ENCODE peak calls at places on chromosomes 2 and 18, in seven cellular contexts. V is spleen; Z is endodermal cell; W is heart right ventricle; T is upper lobe of right lung; I is CD8-positive, alpha-beta T cell; N is psoas muscle. O is an unnamed sample.

GRCh38 chr2:216391401-216391800 is 19.1 kb upstream of the MARCHF4 start:
- DNase-seq in V (no peak), Z (no peak), W (no peak), T (no peak), I (no peak), N (no peak), O (no peak)

GRCh38 chr18:42418121-42418520 is 463.1 kb downstream of the PIK3C3 start:
- DNase-seq in V (no peak), Z (no peak), W (no peak), T (no peak), I (no peak), N (no peak), O (no peak)

GRCh38 chr18:13320891-13321425 is 102.4 kb downstream of the LDLRAD4 start:
- DNase-seq in V (no peak), Z (no peak), W (no peak), T (no peak), I (no peak), N (no peak), O (no peak)

GRCh38 chr2:217623513-217623912 is 379.3 kb downstream of the TNS1 start:
- DNase-seq in V (no peak), Z (no peak), W (no peak), T (no peak), I (no peak), N (no peak), O (no peak)

GRCh38 chr2:79887747-79888374 is 375.0 kb downstream of the CTNNA2 start:
- DNase-seq in V (no peak), Z (peak; percentile 63), W (no peak), T (no peak), I (no peak), N (no peak), O (no peak)

GRCh38 chr2:239561448-239562001 is 160.7 kb upstream of the HDAC4 start:
- DNase-seq in V (peak; percentile 67), Z (no peak), W (peak; percentile 28), T (peak; percentile 59), I (no peak), N (peak; percentile 83), O (no peak)

GRCh38 chr2:126802316-126802715 is 96.4 kb upstream of the TEX51 start:
- DNase-seq in V (no peak), Z (no peak), W (no peak), T (peak; percentile 20), I (no peak), N (no peak), O (no peak)

GRCh38 chr2:69667805-69668382 is 24.4 kb upstream of the AAK1 start:
- DNase-seq in V (no peak), Z (peak; percentile 49), W (no peak), T (no peak), I (no peak), N (no peak), O (no peak)

GRCh38 chr18:49018961-49019445 is 68.2 kb upstream of the SMAD7 start:
- DNase-seq in V (peak; percentile 76), Z (peak; percentile 54), W (no peak), T (peak; percentile 60), I (no peak), N (peak; percentile 49), O (no peak)

GRCh38 chr2:175025233-175025632 is 20.1 kb upstream of the CHN1 start:
- DNase-seq in V (no peak), Z (no peak), W (no peak), T (no peak), I (no peak), N (no peak), O (no peak)

GRCh38 chr2:222424729-222425671 is 657 bp downstream of the SGPP2 start:
- DNase-seq in V (peak; percentile 79), Z (peak; percentile 69), W (peak; percentile 10), T (peak; percentile 69), I (no peak), N (peak; percentile 47), O (peak; percentile 17)

GRCh38 chr18:48616484-48617255 is 77.8 kb downstream of the CTIF start:
- DNase-seq in V (no peak), Z (no peak), W (no peak), T (no peak), I (no peak), N (no peak), O (no peak)

GRCh38 chr18:60981651-60982050 is 351.6 kb upstream of the CDH20 start:
- DNase-seq in V (no peak), Z (no peak), W (no peak), T (no peak), I (no peak), N (no peak), O (no peak)

GRCh38 chr2:240930631-240931318 is 24.6 kb downstream of the CROCC2 start:
- DNase-seq in V (peak; percentile 60), Z (peak; percentile 42), W (no peak), T (peak; percentile 58), I (no peak), N (peak; percentile 41), O (peak; percentile 8)

GRCh38 chr2:120310136-120310535 is 35.8 kb upstream of the INHBB start:
- DNase-seq in V (no peak), Z (peak; percentile 76), W (no peak), T (no peak), I (no peak), N (no peak), O (no peak)

GRCh38 chr2:69816923-69817542 is 12.4 kb upstream of the GMCL1 start:
- DNase-seq in V (no peak), Z (peak; percentile 88), W (no peak), T (no peak), I (peak; percentile 54), N (no peak), O (peak; percentile 54)

GRCh38 chr2:237421542-237422047 is 7.6 kb upstream of the COL6A3 start:
- DNase-seq in V (peak; percentile 83), Z (peak; percentile 95), W (peak; percentile 85), T (peak; percentile 88), I (peak; percentile 77), N (peak; percentile 92), O (peak; percentile 63)

GRCh38 chr2:120396519-120397361 is 50.8 kb downstream of the INHBB start:
- DNase-seq in V (peak; percentile 34), Z (peak; percentile 36), W (no peak), T (no peak), I (no peak), N (peak; percentile 35), O (no peak)

GRCh38 chr2:231385429-231385828 is 10.1 kb upstream of the B3GNT7 start:
- DNase-seq in V (no peak), Z (no peak), W (no peak), T (no peak), I (no peak), N (no peak), O (no peak)

GRCh38 chr2:231386446-231386845 is 9.1 kb upstream of the B3GNT7 start:
- DNase-seq in V (no peak), Z (no peak), W (no peak), T (no peak), I (no peak), N (no peak), O (no peak)

GRCh38 chr2:231388725-231389346 is 6.7 kb upstream of the B3GNT7 start:
- DNase-seq in V (no peak), Z (no peak), W (no peak), T (no peak), I (no peak), N (no peak), O (no peak)

GRCh38 chr2:231390667-231391066 is 4.8 kb upstream of the B3GNT7 start:
- DNase-seq in V (no peak), Z (no peak), W (no peak), T (no peak), I (no peak), N (no peak), O (no peak)

DNA sequence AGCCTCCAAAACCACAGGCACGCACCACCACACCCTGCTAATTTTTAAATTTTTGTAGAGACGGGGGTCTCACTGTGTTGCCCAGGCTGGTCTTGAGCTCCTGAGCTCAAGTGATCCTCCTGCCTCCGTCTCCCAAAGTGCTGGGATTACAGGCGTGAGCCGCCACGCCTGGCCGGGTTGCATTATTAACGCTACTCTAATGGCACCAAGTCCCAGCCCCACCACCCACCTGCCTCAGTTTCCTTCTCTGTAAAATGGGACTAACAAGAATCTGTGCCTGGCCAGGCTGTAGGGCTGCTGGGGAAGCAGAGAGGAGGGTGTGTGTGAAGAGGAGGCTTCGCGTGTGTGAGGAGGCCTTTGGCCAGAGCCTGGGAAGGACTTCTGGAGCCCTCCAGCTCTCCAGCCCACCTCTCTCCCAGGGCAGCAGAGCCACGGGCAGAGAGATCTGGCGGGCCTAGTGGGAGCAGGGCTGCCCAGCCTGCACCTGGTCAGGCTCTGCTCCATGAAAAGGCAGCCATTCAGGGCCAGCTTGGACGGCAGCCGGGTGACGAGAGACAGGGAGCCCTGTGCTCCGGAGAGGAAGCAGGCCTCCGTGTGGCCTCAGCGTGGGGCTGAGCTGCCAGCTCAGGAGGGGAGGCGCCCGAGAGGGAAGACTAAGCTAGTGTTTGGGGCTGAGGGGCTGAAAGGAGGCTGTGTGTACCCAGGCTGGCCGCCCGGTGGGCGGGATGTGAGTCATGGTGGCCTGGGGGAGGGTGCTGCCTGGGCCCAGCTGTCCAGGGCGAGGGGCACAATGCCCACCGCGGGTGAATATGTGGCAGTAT is 7.4 kb upstream of the B3GNT7 start:
- DNase-seq in V (no peak), Z (peak; percentile 74), W (peak; percentile 71), T (no peak), I (no peak), N (peak; percentile 66), O (no peak)
- H3K9me3 ChIP-seq in V (peaks cover 8% of the 10 kb centered on the region), Z (peaks cover 11% of the 10 kb centered on the region), W (no peaks in the 10 kb centered on the region), T (peaks cover 3% of the 10 kb centered on the region), I (no peaks in the 10 kb centered on the region), N (no peaks in the 10 kb centered on the region), O (no peaks in the 10 kb centered on the region)

GRCh38 chr2:57022496-57022895 is 838.7 kb downstream of the CCDC85A start:
- DNase-seq in V (no peak), Z (peak; percentile 55), W (no peak), T (no peak), I (no peak), N (no peak), O (no peak)
- H3K9me3 ChIP-seq in V (peaks cover 52% of the 10 kb centered on the region), Z (no peaks in the 10 kb centered on the region), W (no peaks in the 10 kb centered on the region), T (no peaks in the 10 kb centered on the region), I (no peaks in the 10 kb centered on the region), N (no peaks in the 10 kb centered on the region), O (no peaks in the 10 kb centered on the region)

DNA sequence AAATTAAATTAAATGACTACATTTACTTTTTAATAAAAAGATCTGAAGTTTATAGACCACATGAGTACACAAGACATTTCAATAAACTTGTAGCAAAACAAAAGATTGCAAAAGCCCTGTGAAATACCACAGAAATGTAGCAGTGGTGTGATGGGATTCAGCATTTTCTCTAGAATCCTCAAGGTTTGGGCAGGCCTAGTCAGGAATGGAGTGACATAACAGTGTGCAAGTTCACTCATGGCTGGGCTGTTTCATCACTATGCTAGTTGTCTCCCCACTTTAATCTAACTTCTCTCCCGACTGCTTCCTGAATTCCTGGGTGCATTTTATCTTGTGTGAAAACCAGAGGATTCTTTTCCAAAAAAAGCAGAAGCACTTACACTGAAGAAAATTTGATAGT is 1089.9 kb upstream of the DDX18 start:
- DNase-seq in V (no peak), Z (no peak), W (no peak), T (no peak), I (no peak), N (no peak), O (no peak)
- H3K9me3 ChIP-seq in V (peaks cover 15% of the 10 kb centered on the region), Z (peaks cover 9% of the 10 kb centered on the region), W (no peaks in the 10 kb centered on the region), T (no peaks in the 10 kb centered on the region), I (no peaks in the 10 kb centered on the region), N (no peaks in the 10 kb centered on the region), O (no peaks in the 10 kb centered on the region)

DNA sequence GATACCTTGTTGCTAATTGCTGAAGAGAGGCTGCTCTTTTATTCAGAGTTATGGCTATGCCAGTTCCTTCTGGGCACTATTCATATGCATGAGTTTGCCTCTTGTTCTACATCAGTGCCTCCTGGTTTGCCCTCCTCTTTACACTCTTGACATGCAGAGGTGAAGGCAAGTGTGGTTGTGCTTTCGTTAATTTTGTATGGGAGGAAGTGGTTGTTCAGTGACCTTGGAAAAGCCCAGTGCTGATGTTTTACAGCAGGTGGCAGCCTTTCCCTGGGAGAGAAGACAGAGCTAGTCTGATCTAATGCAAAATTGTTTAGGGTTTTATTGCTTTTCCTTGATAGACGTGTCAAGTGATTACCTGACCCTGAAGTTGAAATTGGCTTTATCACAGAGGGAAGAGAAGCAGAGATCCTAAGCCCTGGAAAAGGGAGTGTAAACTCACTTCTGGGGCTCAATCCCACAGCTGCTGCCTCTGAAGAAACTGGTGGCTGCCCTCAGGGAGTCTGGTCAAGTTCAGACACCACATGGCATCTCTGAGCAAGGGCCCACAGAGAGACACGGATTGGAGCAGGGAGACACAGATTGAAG is 30.5 kb upstream of the VPS54 start:
- DNase-seq in V (peak; percentile 78), Z (peak; percentile 86), W (peak; percentile 21), T (no peak), I (peak; percentile 53), N (peak; percentile 56), O (peak; percentile 47)
- H3K9me3 ChIP-seq in V (no peaks in the 10 kb centered on the region), Z (no peaks in the 10 kb centered on the region), W (no peaks in the 10 kb centered on the region), T (no peaks in the 10 kb centered on the region), I (no peaks in the 10 kb centered on the region), N (no peaks in the 10 kb centered on the region), O (no peaks in the 10 kb centered on the region)